ENCODE peak calls at places on chromosome X, in five cellular contexts. M is glutamatergic neuron, R is GM19239, T is iPS-NIHi11, P is activated T-cell treated with anti-CD3 and anti-CD28 coated beads for 1 hour. J is an unnamed sample.

GRCh38 chrX:38008658-38009057 is 2.3 kb downstream of the SYTL5 start:
- DNase-seq in M (no peak), R (no peak), T (no peak), P (no peak), J (no peak)

GRCh38 chrX:9785944-9786741 is at the start of gene SHROOM2:
- DNase-seq in M (peak), R (no peak), T (peak), P (no peak), J (no peak)

GRCh38 chrX:22629105-22629725 is 356.5 kb downstream of the CBLL2 start:
- DNase-seq in M (no peak), R (no peak), T (no peak), P (no peak), J (peak)

GRCh38 chrX:75365243-75365975 is 91.5 kb downstream of the UPRT start:
- DNase-seq in M (no peak), R (no peak), T (no peak), P (no peak), J (no peak)

GRCh38 chrX:9207142-9207541 is 173.2 kb upstream of the FAM9B start:
- DNase-seq in M (no peak), R (no peak), T (no peak), P (no peak), J (no peak)

GRCh38 chrX:129522184-129523059 is 868 bp downstream of the SMARCA1 start:
- DNase-seq in M (peak), R (no peak), T (peak), P (no peak), J (peak)

GRCh38 chrX:18674417-18674787 is 2.5 kb upstream of the RS1 start:
- DNase-seq in M (peak), R (no peak), T (peak), P (no peak), J (no peak)

GRCh38 chrX:44223150-44223549 is 120.3 kb downstream of the EFHC2 start:
- DNase-seq in M (no peak), R (no peak), T (no peak), P (no peak), J (peak)

GRCh38 chrX:85024044-85024443 is 20.4 kb downstream of the APOOL start:
- DNase-seq in M (no peak), R (no peak), T (no peak), P (no peak), J (no peak)

GRCh38 chrX:119325456-119325855 is 73.7 kb upstream of the SLC25A43 start:
- DNase-seq in M (no peak), R (no peak), T (no peak), P (no peak), J (peak)

GRCh38 chrX:29852767-29853166 is 362.6 kb upstream of the MAGEB2 start:
- DNase-seq in M (no peak), R (no peak), T (no peak), P (no peak), J (no peak)

GRCh38 chrX:85375333-85375738 is 4.1 kb downstream of the POF1B start:
- DNase-seq in M (no peak), R (no peak), T (no peak), P (no peak), J (peak)

GRCh38 chrX:77003956-77004355 is 443.2 kb upstream of the FGF16 start:
- DNase-seq in M (no peak), R (no peak), T (no peak), P (no peak), J (peak)

GRCh38 chrX:118978451-118978850 is 4.0 kb downstream of the LONRF3 start:
- DNase-seq in M (no peak), R (no peak), T (no peak), P (no peak), J (no peak)

GRCh38 chrX:109943092-109943739 is 59.7 kb upstream of the TMEM164 start:
- DNase-seq in M (no peak), R (no peak), T (no peak), P (no peak), J (no peak)

GRCh38 chrX:107571296-107571998 is 56.9 kb upstream of the PRPS1 start:
- DNase-seq in M (no peak), R (no peak), T (no peak), P (no peak), J (peak)

GRCh38 chrX:24148535-24149345 is 789 bp upstream of the ZFX start:
- DNase-seq in M (no peak), R (no peak), T (no peak), P (peak), J (no peak)

GRCh38 chrX:34875204-34875603 is 67.4 kb upstream of the FAM47B start:
- DNase-seq in M (no peak), R (no peak), T (no peak), P (no peak), J (peak)

GRCh38 chrX:111581086-111581485 is 69.6 kb downstream of the SERTM2 start:
- DNase-seq in M (no peak), R (no peak), T (no peak), P (no peak), J (no peak)

GRCh38 chrX:133980406-133980805 is 5.0 kb downstream of the GPC3 start:
- DNase-seq in M (no peak), R (no peak), T (no peak), P (no peak), J (peak)

GRCh38 chrX:2147928-2148327 is 352.8 kb downstream of the DHRSX start:
- DNase-seq in M (no peak), R (no peak), T (no peak), P (no peak), J (no peak)

GRCh38 chrX:111100191-111100590 is 4.2 kb downstream of the PAK3 start:
- DNase-seq in M (peak), R (no peak), T (peak), P (no peak), J (peak)

GRCh38 chrX:118049713-118050112 is 66.9 kb downstream of the KLHL13 start:
- DNase-seq in M (no peak), R (no peak), T (no peak), P (no peak), J (peak)

GRCh38 chrX:24196509-24196908 is 47.0 kb downstream of the ZFX start:
- DNase-seq in M (no peak), R (no peak), T (no peak), P (no peak), J (no peak)

GRCh38 chrX:74449322-74449936 is 28.1 kb downstream of the SLC16A2 start:
- DNase-seq in M (no peak), R (no peak), T (no peak), P (peak), J (peak)

J was measured in bronchial epithelial cell.